ENCODE peak calls at places on chromosomes 13 and 19, in nine cellular contexts. O, F, V, H, L, I, N, Q and G are unnamed samples.

GRCh38 chr19:10811391-10812111 is 24.5 kb downstream of the TMED1 start:
- DNase-seq in O (no peak), F (no peak), V (no peak), H (peak), L (no peak), I (no peak), N (no peak), Q (no peak), G (no peak)

GRCh38 chr13:63449549-63449948 is 2033.9 kb upstream of the PCDH20 start:
- DNase-seq in O (no peak), F (no peak), V (no peak), H (no peak), L (no peak), I (no peak), N (no peak), Q (no peak), G (no peak)

GRCh38 chr13:48633695-48634094 is 20.0 kb upstream of the CYSLTR2 start:
- DNase-seq in O (no peak), F (no peak), V (no peak), H (no peak), L (no peak), I (no peak), N (no peak), Q (no peak), G (no peak)

GRCh38 chr13:86383151-86383550 is 583.9 kb upstream of the SLITRK6 start:
- DNase-seq in O (peak), F (no peak), V (no peak), H (no peak), L (no peak), I (no peak), N (no peak), Q (no peak), G (no peak)

GRCh38 chr13:42760949-42761348 is 20.4 kb upstream of the FAM216B start:
- DNase-seq in O (no peak), F (no peak), V (no peak), H (no peak), L (no peak), I (no peak), N (no peak), Q (no peak), G (no peak)

GRCh38 chr19:18126097-18126496 is 26.9 kb upstream of the PIK3R2 start:
- DNase-seq in O (no peak), F (no peak), V (no peak), H (no peak), L (no peak), I (no peak), N (no peak), Q (no peak), G (no peak)

GRCh38 chr19:16376241-16376640 is 51.6 kb downstream of the KLF2 start:
- DNase-seq in O (no peak), F (no peak), V (no peak), H (no peak), L (no peak), I (no peak), N (no peak), Q (no peak), G (no peak)

GRCh38 chr19:10222201-10222890 is 8.8 kb downstream of the S1PR2 start:
- DNase-seq in O (no peak), F (no peak), V (no peak), H (peak), L (no peak), I (peak), N (no peak), Q (no peak), G (no peak)

GRCh38 chr13:113029487-113030258 is 60.7 kb downstream of the MCF2L start:
- DNase-seq in O (peak), F (no peak), V (no peak), H (peak), L (peak), I (peak), N (peak), Q (no peak), G (peak)

GRCh38 chr19:11461453-11461852 is 19.4 kb downstream of the ELAVL3 start:
- DNase-seq in O (no peak), F (no peak), V (no peak), H (no peak), L (no peak), I (no peak), N (no peak), Q (no peak), G (no peak)

GRCh38 chr13:93409816-93410215 is 183.2 kb downstream of the GPC6 start:
- DNase-seq in O (no peak), F (no peak), V (no peak), H (no peak), L (no peak), I (no peak), N (no peak), Q (no peak), G (no peak)

GRCh38 chr13:99974296-99974938 is 2.9 kb upstream of the ZIC5 start:
- DNase-seq in O (no peak), F (no peak), V (no peak), H (no peak), L (no peak), I (no peak), N (no peak), Q (no peak), G (no peak)

GRCh38 chr13:62014299-62014698 is 598.6 kb upstream of the PCDH20 start:
- DNase-seq in O (peak), F (no peak), V (no peak), H (peak), L (no peak), I (peak), N (no peak), Q (no peak), G (no peak)

GRCh38 chr19:10517361-10517759 is at the start of gene S1PR5:
- DNase-seq in O (peak), F (peak), V (no peak), H (no peak), L (no peak), I (no peak), N (peak), Q (no peak), G (peak)

GRCh38 chr19:17289489-17289888 is 7.8 kb downstream of the ANKLE1 start:
- DNase-seq in O (no peak), F (no peak), V (no peak), H (peak), L (no peak), I (peak), N (no peak), Q (no peak), G (peak)

GRCh38 chr13:24083141-24083540 is 77.4 kb upstream of the SPATA13 start:
- DNase-seq in O (no peak), F (no peak), V (no peak), H (no peak), L (no peak), I (no peak), N (no peak), Q (no peak), G (no peak)

GRCh38 chr13:87129602-87130300 is 541.4 kb upstream of the SLITRK5 start:
- DNase-seq in O (no peak), F (no peak), V (no peak), H (peak), L (no peak), I (no peak), N (no peak), Q (no peak), G (no peak)

GRCh38 chr13:39185326-39185725 is 147.1 kb downstream of the NHLRC3 start:
- DNase-seq in O (no peak), F (no peak), V (no peak), H (no peak), L (no peak), I (no peak), N (no peak), Q (no peak), G (no peak)

GRCh38 chr19:9947441-9947840 is 11.1 kb upstream of the OLFM2 start:
- DNase-seq in O (no peak), F (no peak), V (no peak), H (peak), L (no peak), I (no peak), N (no peak), Q (no peak), G (no peak)

GRCh38 chr13:41025518-41025917 is 6.4 kb upstream of the ELF1 start:
- DNase-seq in O (no peak), F (no peak), V (no peak), H (no peak), L (no peak), I (no peak), N (no peak), Q (no peak), G (no peak)

GRCh38 chr13:57627663-57628062 is 3.9 kb upstream of the PCDH17 start:
- DNase-seq in O (peak), F (peak), V (no peak), H (peak), L (no peak), I (peak), N (no peak), Q (no peak), G (no peak)

GRCh38 chr13:112891477-112892401 is 77.3 kb upstream of the MCF2L start:
- DNase-seq in O (peak), F (no peak), V (no peak), H (no peak), L (no peak), I (no peak), N (peak), Q (no peak), G (no peak)

GRCh38 chr13:103188688-103189326 is 122.6 kb upstream of the SLC10A2 start:
- DNase-seq in O (peak), F (peak), V (no peak), H (peak), L (no peak), I (peak), N (no peak), Q (no peak), G (no peak)

GRCh38 chr13:91157273-91158014 is 190.0 kb upstream of the MIR17HG start:
- DNase-seq in O (no peak), F (no peak), V (no peak), H (no peak), L (no peak), I (no peak), N (no peak), Q (no peak), G (no peak)

GRCh38 chr13:74778946-74779345 is 644.7 kb upstream of the KLF12 start:
- DNase-seq in O (no peak), F (no peak), V (no peak), H (no peak), L (no peak), I (no peak), N (no peak), Q (no peak), G (no peak)

GRCh38 chr19:8820234-8820633 is 11.9 kb downstream of the ZNF558 start:
- DNase-seq in O (no peak), F (no peak), V (no peak), H (no peak), L (no peak), I (no peak), N (no peak), Q (no peak), G (no peak)

GRCh38 chr19:802497-802887 is 5.2 kb downstream of the PTBP1 start:
- DNase-seq in O (no peak), F (no peak), V (no peak), H (no peak), L (no peak), I (no peak), N (no peak), Q (no peak), G (no peak)

GRCh38 chr13:30679483-30680330 is 55.6 kb upstream of the ALOX5AP start:
- DNase-seq in O (no peak), F (no peak), V (no peak), H (peak), L (no peak), I (peak), N (peak), Q (no peak), G (peak)

GRCh38 chr19:18131841-18132596 is 20.9 kb upstream of the PIK3R2 start:
- DNase-seq in O (no peak), F (no peak), V (no peak), H (no peak), L (no peak), I (peak), N (no peak), Q (no peak), G (peak)

GRCh38 chr19:39237200-39238184 is 7.3 kb downstream of the IFNL3 start:
- DNase-seq in O (peak), F (no peak), V (peak), H (peak), L (no peak), I (peak), N (peak), Q (no peak), G (peak)